ENCODE peak calls at places on chromosomes 7 and 10, in six cellular contexts. J, E, O, G, Y and R are unnamed samples.

GRCh38 chr7:64849250-64849923 is 53.7 kb upstream of the ZNF273 start:
- DNase-seq in G (peak), E (no peak), Y (no peak), J (no peak), O (peak), R (no peak)

GRCh38 chr10:12191715-12192114 is 4.0 kb downstream of the NUDT5 start:
- DNase-seq in E (no peak), G (peak), O (no peak), J (no peak), Y (no peak), R (no peak)

GRCh38 chr7:13920053-13920697 is 69.3 kb downstream of the ETV1 start:
- DNase-seq in Y (peak), G (peak), J (no peak), E (no peak), O (peak), R (no peak)

GRCh38 chr7:37033141-37033540 is 308.8 kb upstream of the AOAH start:
- DNase-seq in E (no peak), Y (no peak), J (no peak), O (no peak), G (no peak), R (no peak)

GRCh38 chr10:133235265-133235664 is 2.4 kb upstream of the VENTX start:
- DNase-seq in O (no peak), J (no peak), Y (no peak), G (no peak), E (no peak), R (no peak)

GRCh38 chr7:39954694-39955093 is 4.6 kb downstream of the CDK13 start:
- DNase-seq in O (no peak), G (no peak), Y (no peak), J (no peak), E (no peak), R (no peak)

GRCh38 chr7:6398943-6399342 is 48.8 kb downstream of the DAGLB start:
- DNase-seq in O (peak), Y (no peak), J (no peak), E (peak), G (peak), R (no peak)

GRCh38 chr10:132859084-132859855 is 73.3 kb upstream of the NKX6-2 start:
- DNase-seq in O (no peak), G (no peak), E (peak), J (no peak), Y (no peak), R (peak)

GRCh38 chr7:133857376-133858119 is 269.6 kb upstream of the LRGUK start:
- DNase-seq in G (peak), E (no peak), J (no peak), O (no peak), Y (no peak), R (no peak)

GRCh38 chr7:132307465-132307864 is 268.8 kb downstream of the PLXNA4 start:
- DNase-seq in E (no peak), J (no peak), G (no peak), O (no peak), Y (no peak), R (no peak)
- TF ChIP-seq CTCF in E (no peak), J (no peak), G (no peak), O (no peak), Y (no peak), R (no peak)

GRCh38 chr10:127492607-127493250 is 56.4 kb upstream of the NPS start:
- DNase-seq in G (no peak), E (no peak), O (no peak), Y (no peak), J (no peak), R (no peak)
- TF ChIP-seq CTCF in G (peak), E (no peak), O (no peak), Y (no peak), J (no peak), R (no peak)

DNA sequence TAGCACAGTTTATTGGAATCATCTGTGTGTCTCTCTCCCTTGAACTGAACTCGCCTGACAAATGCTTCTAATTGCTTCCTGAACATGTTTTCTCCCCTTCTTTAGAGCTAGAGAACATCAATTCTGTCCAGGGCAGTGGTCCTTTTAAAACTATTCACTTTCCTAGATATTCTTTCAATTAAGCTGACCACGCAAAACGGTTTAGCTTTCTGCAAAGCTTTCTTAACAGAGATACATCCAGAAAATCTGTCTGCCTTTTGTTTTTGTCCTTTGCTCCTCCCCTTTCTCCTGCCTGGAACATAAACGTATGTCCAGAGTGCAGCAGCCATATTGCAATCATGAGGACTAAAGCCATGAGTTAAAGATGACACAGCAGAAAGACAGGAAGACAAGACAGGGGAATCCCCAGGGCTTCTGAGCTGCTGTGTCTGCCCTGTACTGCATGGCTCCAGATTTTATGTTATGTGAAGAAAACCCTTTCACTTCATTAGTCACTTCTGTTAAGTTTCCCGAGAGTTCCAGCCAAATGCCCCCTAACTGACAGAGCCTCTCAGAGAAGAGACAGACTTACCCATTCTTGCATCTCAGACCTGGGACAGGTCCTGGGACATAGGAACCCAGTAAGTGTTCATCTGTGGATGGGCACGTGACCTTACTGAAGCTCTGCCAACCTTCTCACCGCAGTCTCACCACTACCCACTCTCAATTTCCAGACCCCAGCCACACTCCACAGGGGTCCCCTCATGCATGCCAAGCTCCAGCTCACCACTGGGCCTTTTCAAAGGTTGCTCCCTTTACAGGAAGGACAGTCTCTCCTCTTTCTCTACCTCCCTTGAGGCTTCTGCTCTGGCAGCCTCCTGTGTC is 35.0 kb upstream of the CPXM2 start:
- DNase-seq in E (no peak), O (peak), Y (no peak), G (peak), J (no peak), R (no peak)
- TF ChIP-seq CTCF in E (no peak), O (no peak), Y (no peak), G (no peak), J (no peak), R (no peak)

DNA sequence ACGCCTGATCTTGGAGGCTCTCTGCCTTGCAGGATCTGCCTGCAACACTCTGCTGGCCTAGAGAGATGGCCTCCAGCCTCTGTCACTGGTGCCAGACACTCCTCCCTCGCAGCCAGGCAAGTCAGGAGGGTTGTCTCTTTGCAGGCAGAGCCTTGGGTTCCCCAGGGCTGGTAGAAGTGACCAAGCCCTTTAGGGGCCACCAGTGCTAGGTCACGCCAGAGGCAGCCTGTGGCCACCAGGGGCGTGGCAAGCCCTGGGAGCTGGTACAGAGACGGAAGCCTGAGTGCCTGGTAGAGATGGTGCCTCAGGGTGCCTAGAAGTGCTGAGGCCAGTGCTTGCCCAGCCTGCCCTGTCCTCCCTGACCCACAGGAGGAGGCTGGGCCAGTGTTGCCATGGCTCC is 9.1 kb downstream of the ADCYAP1R1 start:
- DNase-seq in J (no peak), G (no peak), Y (no peak), E (no peak), O (no peak), R (no peak)
- TF ChIP-seq CTCF in J (no peak), G (no peak), Y (peak), E (no peak), O (no peak), R (no peak)

DNA sequence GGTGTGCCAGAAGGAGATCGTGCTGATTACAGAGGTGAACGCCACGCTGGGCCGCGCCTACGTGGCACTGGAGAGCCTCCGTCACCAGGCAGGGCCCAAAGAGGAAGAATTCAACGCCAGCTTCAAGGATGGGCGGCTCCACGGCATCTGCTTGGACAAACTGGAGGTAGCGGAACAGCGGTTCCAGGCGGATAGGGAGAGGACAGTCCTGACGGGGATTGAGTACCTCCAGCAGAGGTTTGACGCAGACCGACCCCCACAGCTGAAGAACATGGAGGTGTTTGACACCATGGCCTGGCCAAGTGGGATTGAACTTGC is 12.1 kb upstream of the ATP6V0E2 start:
- DNase-seq in G (no peak), Y (no peak), J (no peak), O (no peak), E (no peak), R (no peak)
- TF ChIP-seq CTCF in G (no peak), Y (no peak), J (no peak), O (no peak), E (no peak), R (no peak)

DNA sequence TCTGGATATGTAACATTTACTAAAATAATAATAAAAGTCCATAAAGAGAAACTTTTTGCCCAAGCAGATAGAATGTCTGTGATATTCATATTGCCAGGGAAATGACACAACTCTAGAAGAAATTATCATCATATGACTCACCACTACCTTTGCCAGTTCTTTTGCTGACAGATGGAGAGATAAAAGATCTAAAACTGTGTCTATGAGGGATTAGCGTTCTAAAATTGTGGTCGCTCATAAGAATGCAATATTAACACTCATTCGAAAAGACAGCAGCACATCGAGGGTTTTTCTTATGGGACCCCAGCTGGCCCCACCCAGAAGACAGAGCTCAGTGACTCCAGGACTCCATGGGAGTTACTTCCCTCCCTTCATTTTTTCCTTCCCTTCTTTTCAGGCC is 16.6 kb upstream of the LANCL2 start:
- DNase-seq in O (no peak), E (no peak), Y (no peak), J (no peak), G (peak), R (no peak)
- TF ChIP-seq CTCF in O (no peak), E (no peak), Y (no peak), J (no peak), G (no peak), R (no peak)

DNA sequence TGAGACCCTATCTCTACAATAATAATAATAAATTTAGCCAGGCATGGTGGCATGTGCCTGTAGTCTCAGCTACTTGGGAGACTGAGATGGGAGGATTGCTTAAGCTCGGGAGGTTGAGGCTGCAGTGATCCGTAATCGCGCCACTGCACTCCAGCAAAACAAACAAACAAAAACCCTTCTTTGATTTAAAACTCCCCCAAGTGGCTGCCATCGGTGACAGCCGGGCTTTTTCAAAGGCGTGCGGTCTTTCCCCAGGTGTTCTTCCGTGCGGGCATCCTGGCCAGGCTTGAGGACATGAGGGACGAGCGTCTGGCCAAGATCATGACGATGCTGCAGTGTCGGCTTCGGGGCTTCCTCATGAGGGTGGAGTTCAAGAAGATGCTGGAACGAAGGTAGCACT is 1.9 kb upstream of the MYH16 start:
- DNase-seq in G (no peak), Y (no peak), J (no peak), O (no peak), E (no peak), R (no peak)
- TF ChIP-seq CTCF in G (no peak), Y (no peak), J (no peak), O (no peak), E (no peak), R (no peak)

DNA sequence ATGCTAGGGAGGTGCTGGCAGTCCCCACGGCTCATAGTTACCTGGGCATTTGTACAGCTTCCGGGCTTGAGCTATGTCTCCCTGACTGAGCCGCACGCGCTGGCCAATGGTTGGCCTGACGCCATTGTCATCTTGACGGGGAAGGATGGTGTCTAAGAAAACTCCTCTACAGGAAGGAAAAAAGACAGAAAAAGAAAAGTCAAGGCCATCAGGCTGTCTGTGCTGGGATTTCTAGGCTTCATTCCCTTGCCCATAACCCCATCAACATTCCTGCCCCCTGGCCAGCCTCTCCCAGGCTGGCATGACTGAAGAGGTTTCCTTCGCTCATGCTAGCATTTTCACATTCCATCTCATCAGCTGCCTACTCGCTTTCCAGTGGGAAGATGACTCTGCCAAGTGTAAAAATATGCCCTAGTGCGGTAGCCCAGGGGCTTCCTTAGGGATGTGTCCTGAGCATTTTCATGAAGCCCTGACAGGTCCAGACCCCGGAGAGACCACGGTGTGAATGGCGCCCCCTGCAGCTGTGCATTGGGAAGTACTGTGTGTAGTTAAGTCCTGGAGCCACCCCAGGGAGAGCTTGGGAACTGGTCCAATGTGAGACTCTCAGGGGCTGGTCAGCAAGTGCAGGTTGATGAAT is 54.5 kb upstream of the OPALIN start:
- DNase-seq in G (no peak), Y (no peak), O (no peak), E (peak), J (no peak), R (no peak)
- TF ChIP-seq CTCF in G (peak), Y (no peak), O (peak), E (no peak), J (no peak), R (no peak)

DNA sequence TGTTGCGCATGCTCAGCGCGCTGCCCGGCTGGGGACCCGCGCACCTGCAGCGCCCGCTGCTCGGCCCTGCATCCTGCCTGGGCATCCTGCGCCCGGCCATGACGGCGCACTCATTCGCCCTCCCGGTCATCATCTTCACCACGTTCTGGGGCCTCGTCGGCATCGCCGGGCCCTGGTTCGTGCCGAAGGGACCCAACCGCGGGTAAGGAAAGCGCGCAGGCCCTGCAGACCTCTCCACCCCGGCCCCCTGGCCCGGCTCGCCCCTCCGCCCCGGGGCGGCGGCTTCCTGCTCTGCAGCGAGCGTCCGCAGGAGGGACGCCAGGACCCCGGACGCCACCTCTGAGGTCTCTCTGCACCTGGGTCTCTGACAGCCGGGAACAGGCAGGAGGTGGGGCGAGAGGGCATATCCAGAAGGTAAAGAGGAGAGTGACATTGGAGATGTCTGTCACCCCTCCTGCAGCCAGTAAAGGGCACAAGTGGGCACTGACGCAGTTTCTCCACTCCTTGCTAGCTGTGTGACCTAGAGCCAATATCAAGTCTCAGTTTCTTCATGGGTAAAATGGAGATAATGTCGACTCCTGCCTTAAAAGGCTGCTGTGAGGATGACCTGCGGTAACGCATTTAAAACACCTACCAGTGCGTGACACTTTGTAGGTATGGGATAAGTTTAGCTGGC is at the start of gene ATP6V0E2:
- DNase-seq in G (no peak), J (no peak), O (no peak), E (no peak), Y (no peak), R (no peak)
- TF ChIP-seq CTCF in G (no peak), J (no peak), O (no peak), E (no peak), Y (no peak), R (no peak)